ENCODE peak calls at places on chromosomes 2 and 18, in eight cellular contexts. U is transverse colon, K is mesothelial cell of epicardium, R is cardiac fibroblast, O is GM13977, Y is GM06990, L is choroid plexus epithelial cell, P is HFF-Myc. E is an unnamed sample.

GRCh38 chr18:78427081-78427480 is 552.5 kb upstream of the SALL3 start:
- DNase-seq in U (no peak), K (no peak), R (no peak), O (no peak), Y (no peak), L (no peak), P (no peak), E (no peak)

GRCh38 chr2:18178736-18179349 is 300.4 kb downstream of the KCNS3 start:
- DNase-seq in U (peak), K (no peak), R (peak), O (peak), Y (no peak), L (peak), P (peak), E (peak)

GRCh38 chr2:205889073-205889472 is 196.9 kb downstream of the INO80D start:
- DNase-seq in U (no peak), K (no peak), R (peak), O (no peak), Y (no peak), L (no peak), P (no peak), E (no peak)

GRCh38 chr18:22914633-22915032 is 18.5 kb upstream of the RBBP8 start:
- DNase-seq in U (no peak), K (no peak), R (no peak), O (no peak), Y (no peak), L (no peak), P (no peak), E (no peak)

GRCh38 chr2:9434484-9434883 is 11.0 kb downstream of the CPSF3 start:
- DNase-seq in U (no peak), K (no peak), R (peak), O (no peak), Y (no peak), L (peak), P (no peak), E (no peak)

GRCh38 chr2:238701907-238702206 is 146.0 kb upstream of the TWIST2 start:
- DNase-seq in U (no peak), K (no peak), R (no peak), O (no peak), Y (no peak), L (no peak), P (no peak), E (no peak)

GRCh38 chr2:227834423-227834822 is 20.8 kb downstream of the CCL20 start:
- DNase-seq in U (no peak), K (no peak), R (peak), O (no peak), Y (no peak), L (no peak), P (no peak), E (no peak)

GRCh38 chr18:45374878-45375630 is 240.2 kb upstream of the SLC14A2 start:
- DNase-seq in U (no peak), K (no peak), R (no peak), O (no peak), Y (no peak), L (no peak), P (no peak), E (no peak)

GRCh38 chr2:206083602-206084467 is 2.1 kb downstream of the INO80D start:
- DNase-seq in U (peak), K (no peak), R (peak), O (peak), Y (no peak), L (peak), P (no peak), E (peak)

GRCh38 chr2:217392930-217393584 is 533.2 kb upstream of the TNP1 start:
- DNase-seq in U (no peak), K (no peak), R (no peak), O (no peak), Y (no peak), L (no peak), P (no peak), E (no peak)

GRCh38 chr2:200750323-200750910 is 61.3 kb upstream of the BZW1 start:
- DNase-seq in U (no peak), K (no peak), R (no peak), O (no peak), Y (no peak), L (no peak), P (no peak), E (no peak)

GRCh38 chr18:13455470-13455869 is 236.9 kb downstream of the LDLRAD4 start:
- DNase-seq in U (no peak), K (no peak), R (no peak), O (no peak), Y (no peak), L (no peak), P (no peak), E (no peak)

GRCh38 chr2:10123281-10123680 is 742 bp downstream of the RRM2 start:
- DNase-seq in U (no peak), K (no peak), R (peak), O (peak), Y (no peak), L (no peak), P (no peak), E (no peak)

GRCh38 chr18:49814147-49814499 is 790 bp upstream of the ACAA2 start:
- DNase-seq in U (peak), K (peak), R (peak), O (peak), Y (no peak), L (peak), P (no peak), E (no peak)

GRCh38 chr2:62569907-62570793 is 64.2 kb upstream of the TMEM17 start:
- DNase-seq in U (no peak), K (no peak), R (no peak), O (no peak), Y (no peak), L (no peak), P (no peak), E (no peak)

GRCh38 chr18:79368681-79369080 is 27.0 kb upstream of the NFATC1 start:
- DNase-seq in U (no peak), K (no peak), R (no peak), O (no peak), Y (no peak), L (no peak), P (no peak), E (no peak)

GRCh38 chr2:200665626-200666453 is 80.0 kb downstream of the AOX1 start:
- DNase-seq in U (no peak), K (no peak), R (no peak), O (no peak), Y (no peak), L (peak), P (no peak), E (no peak)

GRCh38 chr2:186455613-186456012 is 30.4 kb upstream of the ZC3H15 start:
- DNase-seq in U (no peak), K (no peak), R (no peak), O (no peak), Y (no peak), L (no peak), P (no peak), E (no peak)

GRCh38 chr2:121386707-121387106 is 101.7 kb upstream of the TFCP2L1 start:
- DNase-seq in U (no peak), K (no peak), R (peak), O (no peak), Y (no peak), L (peak), P (no peak), E (no peak)

GRCh38 chr2:157841485-157841884 is 34.6 kb downstream of the ACVR1 start:
- DNase-seq in U (no peak), K (no peak), R (no peak), O (no peak), Y (no peak), L (no peak), P (no peak), E (no peak)

GRCh38 chr2:209757200-209757599 is 14.4 kb upstream of the UNC80 start:
- DNase-seq in U (no peak), K (no peak), R (no peak), O (no peak), Y (no peak), L (no peak), P (no peak), E (no peak)

GRCh38 chr2:85413592-85414421 is 3.6 kb upstream of the CAPG start:
- DNase-seq in U (peak), K (peak), R (peak), O (no peak), Y (no peak), L (peak), P (no peak), E (no peak)

GRCh38 chr2:223599646-223600009 is 2.5 kb downstream of the SCG2 start:
- DNase-seq in U (no peak), K (no peak), R (no peak), O (no peak), Y (no peak), L (peak), P (no peak), E (no peak)

GRCh38 chr2:223604231-223604630 is 2.1 kb upstream of the SCG2 start:
- DNase-seq in U (no peak), K (no peak), R (no peak), O (no peak), Y (no peak), L (no peak), P (no peak), E (no peak)

GRCh38 chr2:223600056-223600455 is 2.1 kb downstream of the SCG2 start:
- DNase-seq in U (no peak), K (no peak), R (peak), O (no peak), Y (no peak), L (no peak), P (no peak), E (no peak)

GRCh38 chr2:223602972-223603371 is 811 bp upstream of the SCG2 start:
- DNase-seq in U (no peak), K (no peak), R (peak), O (no peak), Y (no peak), L (peak), P (no peak), E (no peak)

DNA sequence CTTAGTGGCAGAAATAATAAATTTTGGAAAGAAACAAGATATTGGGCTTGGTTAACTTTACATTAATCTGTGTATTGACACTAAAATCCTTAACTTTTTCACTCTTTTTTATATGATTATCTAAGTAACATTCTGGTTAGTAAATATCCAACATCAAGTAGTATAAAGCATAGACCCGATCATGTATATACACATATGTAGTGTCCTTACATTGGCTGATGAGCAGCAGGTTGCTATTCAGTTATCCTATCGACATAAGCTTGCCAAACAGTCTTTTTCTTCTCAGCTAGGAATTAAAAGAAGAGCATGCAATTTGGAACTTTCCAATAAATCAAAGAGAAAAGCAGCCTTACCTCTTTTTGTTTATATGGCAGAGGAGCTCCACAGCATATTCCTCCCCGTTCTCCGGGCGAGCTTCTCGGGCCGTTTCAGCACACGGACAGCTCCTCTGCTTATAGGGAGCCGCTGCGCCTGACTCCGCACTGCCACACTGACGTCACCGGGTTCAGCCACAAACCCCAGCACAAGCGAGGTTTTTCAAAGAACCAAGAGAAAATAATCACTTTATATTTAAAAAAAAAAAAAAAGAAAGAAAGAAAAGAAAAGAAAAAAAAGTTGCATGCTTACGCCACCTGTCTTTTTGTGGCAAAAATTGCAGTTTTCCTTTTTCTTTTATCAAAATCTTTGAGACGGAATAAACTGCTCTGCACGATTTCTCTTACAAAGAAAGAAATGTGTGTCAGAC is at the start of gene SCG2:
- DNase-seq in U (peak), K (peak), R (peak), O (peak), Y (peak), L (peak), P (peak), E (peak)
- TF ChIP-seq CTCF in U (no peak), K (peak), R (peak), O (no peak), Y (peak), L (peak), P (peak), E (peak)

DNA sequence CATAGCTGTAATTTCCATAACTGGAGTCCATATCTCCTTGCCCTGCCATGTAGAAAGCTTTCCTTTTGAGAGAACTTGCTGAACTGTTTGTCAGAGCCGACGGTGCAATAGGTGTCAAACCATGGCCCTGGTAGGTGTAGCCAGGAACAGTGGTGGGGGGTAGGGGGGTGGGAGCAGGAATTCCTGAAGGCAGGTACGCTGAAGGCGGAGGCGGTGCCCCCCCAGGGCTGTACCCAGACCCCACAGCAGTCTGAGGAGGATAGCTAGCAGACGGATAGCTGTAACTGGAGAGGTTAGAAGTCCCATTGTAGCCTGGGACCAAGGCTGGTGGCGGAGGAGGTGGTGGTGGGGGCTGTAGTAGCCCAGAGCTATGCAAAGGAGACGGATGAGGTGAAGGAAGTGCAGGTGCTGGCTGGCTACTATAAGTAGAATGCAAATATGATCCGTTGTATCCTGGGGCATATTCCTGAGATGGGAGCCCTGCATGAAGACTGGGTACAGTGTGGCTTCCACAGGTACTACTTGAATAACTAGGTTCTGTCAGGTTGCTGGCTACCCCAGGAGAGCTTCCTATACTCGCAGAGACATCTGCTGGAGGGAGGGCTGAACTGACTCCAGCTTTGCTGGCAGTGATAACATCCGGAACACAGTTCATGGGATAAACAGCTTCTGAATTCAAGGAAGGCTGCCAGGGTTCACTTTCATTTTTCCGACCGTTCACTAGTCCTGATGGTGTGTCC is 124.8 kb downstream of the FIGN start:
- DNase-seq in U (no peak), K (no peak), R (no peak), O (no peak), Y (no peak), L (no peak), P (no peak), E (peak)
- TF ChIP-seq CTCF in U (no peak), K (no peak), R (no peak), O (peak), Y (peak), L (peak), P (peak), E (peak)

GRCh38 chr2:100673691-100674485 is 111.1 kb downstream of the PDCL3 start:
- DNase-seq in U (no peak), K (no peak), R (no peak), O (no peak), Y (no peak), L (no peak), P (no peak), E (no peak)

GRCh38 chr2:100667801-100668200 is 105.0 kb downstream of the PDCL3 start:
- DNase-seq in U (no peak), K (no peak), R (no peak), O (no peak), Y (no peak), L (no peak), P (no peak), E (no peak)

GRCh38 chr2:100666996-100667395 is 104.2 kb downstream of the PDCL3 start:
- DNase-seq in U (no peak), K (no peak), R (no peak), O (no peak), Y (no peak), L (no peak), P (no peak), E (no peak)

GRCh38 chr2:100673115-100673514 is 110.3 kb downstream of the PDCL3 start:
- DNase-seq in U (no peak), K (no peak), R (no peak), O (no peak), Y (no peak), L (no peak), P (no peak), E (no peak)

DNA sequence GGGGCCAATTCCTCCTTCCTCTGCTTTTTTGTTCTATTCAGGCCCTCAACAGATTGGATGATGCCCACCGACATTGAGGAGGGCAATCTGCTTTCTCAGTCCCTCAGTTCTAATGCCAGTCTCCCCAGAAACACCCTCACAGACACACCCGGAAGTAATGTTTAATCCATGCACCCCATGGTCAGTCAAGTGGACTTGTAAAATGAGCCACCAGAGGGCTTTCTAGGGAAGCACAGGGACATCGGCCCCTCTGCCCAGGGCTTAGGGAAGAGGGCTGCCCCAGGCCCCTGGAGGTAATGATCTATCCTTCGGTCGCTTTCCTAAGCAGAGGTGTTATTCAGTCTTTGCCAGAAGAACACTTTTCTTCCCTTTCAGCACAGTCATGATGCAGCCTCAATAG is 107.4 kb downstream of the PDCL3 start:
- DNase-seq in U (no peak), K (no peak), R (no peak), O (no peak), Y (no peak), L (no peak), P (no peak), E (no peak)
- TF ChIP-seq CTCF in U (no peak), K (no peak), R (no peak), O (no peak), Y (no peak), L (no peak), P (no peak), E (no peak)

DNA sequence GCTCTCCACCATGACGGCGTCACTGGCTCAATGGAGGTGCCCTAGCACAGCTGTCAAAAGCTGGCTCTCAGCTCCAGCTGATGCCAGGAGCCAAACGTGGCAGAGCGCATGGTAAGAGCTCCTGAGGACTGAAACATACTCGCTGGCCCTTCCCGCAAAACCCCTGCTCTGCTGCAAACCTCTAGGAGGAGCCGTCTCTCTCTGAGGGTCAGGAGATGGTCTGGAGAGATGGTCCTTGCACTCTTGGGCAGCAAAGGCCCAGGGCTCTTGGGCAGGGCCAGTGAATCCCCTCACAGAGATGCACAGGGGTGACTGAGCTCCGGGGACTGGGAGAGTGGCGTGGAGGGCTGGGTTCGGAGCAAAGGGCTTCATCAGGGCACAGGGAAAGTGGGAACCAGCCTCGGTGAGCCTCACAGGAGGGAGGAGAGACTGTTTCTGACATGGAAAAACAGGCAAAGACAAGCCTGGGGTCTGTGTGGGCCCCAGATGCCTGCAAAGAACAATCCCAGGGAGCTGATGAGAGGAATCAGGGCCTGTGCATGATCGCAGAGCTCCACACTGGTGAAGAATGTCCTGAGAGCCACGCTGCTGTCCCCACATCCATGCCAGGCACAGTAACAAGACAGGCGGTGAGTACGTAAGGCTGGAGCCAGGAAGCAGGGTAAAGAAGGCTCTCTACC is 17.2 kb downstream of the SNORC start:
- DNase-seq in U (no peak), K (no peak), R (no peak), O (no peak), Y (no peak), L (peak), P (no peak), E (no peak)
- TF ChIP-seq CTCF in U (no peak), K (no peak), R (peak), O (no peak), Y (peak), L (peak), P (peak), E (no peak)

DNA sequence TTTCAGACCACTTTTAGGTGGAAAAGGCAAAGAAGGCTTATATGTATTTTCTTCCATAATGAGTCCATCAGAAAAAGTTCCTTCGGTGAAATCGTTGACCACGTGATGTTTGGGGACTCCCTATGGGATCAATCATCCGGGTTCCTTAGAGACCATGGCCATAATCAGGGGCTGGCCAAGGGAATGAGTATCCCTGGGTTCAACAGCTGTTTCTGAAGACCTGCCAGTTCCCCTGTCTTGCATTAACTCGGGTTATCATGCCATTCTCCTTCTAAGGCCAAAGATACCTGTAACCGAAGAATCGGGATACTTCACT is 18.7 kb upstream of the TMEM177 start:
- DNase-seq in U (no peak), K (no peak), R (no peak), O (no peak), Y (no peak), L (no peak), P (no peak), E (no peak)
- TF ChIP-seq CTCF in U (no peak), K (peak), R (no peak), O (no peak), Y (no peak), L (no peak), P (no peak), E (no peak)

GRCh38 chr2:65142515-65142914 is 12.6 kb upstream of the RAB1A start:
- DNase-seq in U (no peak), K (no peak), R (no peak), O (no peak), Y (no peak), L (peak), P (no peak), E (no peak)
- TF ChIP-seq CTCF in U (no peak), K (no peak), R (no peak), O (no peak), Y (no peak), L (peak), P (peak), E (peak)

GRCh38 chr2:198664349-198664748 is 793.4 kb downstream of the SATB2 start:
- DNase-seq in U (no peak), K (no peak), R (no peak), O (no peak), Y (no peak), L (no peak), P (no peak), E (no peak)
- TF ChIP-seq CTCF in U (no peak), K (no peak), R (no peak), O (no peak), Y (no peak), L (no peak), P (no peak), E (no peak)

DNA sequence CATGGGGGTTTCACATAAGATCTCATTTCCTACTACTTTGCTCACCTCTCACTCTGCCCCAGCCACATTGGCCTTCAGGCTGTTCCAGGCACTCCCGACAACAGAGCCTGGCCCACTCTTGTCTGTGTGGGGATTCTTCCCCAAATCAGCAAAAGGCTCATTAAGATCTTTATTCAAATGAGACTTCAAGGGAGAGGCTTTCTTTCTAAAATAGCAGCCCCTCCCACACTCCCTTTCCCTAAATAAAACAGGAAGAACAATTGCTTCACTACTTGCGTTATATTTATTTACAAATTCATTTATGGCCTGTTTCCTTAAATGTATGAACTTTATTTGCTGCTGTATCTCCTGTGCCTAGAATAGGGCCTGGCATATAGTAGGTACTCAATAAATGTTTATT is 3.6 kb upstream of the CDC42EP3 start:
- DNase-seq in U (no peak), K (no peak), R (no peak), O (no peak), Y (no peak), L (no peak), P (no peak), E (no peak)
- TF ChIP-seq CTCF in U (no peak), K (no peak), R (no peak), O (no peak), Y (no peak), L (no peak), P (no peak), E (no peak)

GRCh38 chr2:24924732-24925131 is 4.7 kb upstream of the ADCY3 start:
- DNase-seq in U (no peak), K (no peak), R (no peak), O (no peak), Y (no peak), L (no peak), P (no peak), E (no peak)
- TF ChIP-seq CTCF in U (no peak), K (no peak), R (no peak), O (no peak), Y (no peak), L (no peak), P (no peak), E (no peak)